ENCODE peak calls at places on chromosomes 1 and 21, in four cellular contexts. One of them, this sample, is unnamed.

GRCh38 chr1:208000001-208000400 is 89.1 kb upstream of the CD34 start:
- DNase-seq in GM12878: no peak
- DNase-seq in IMR-90: no peak
- DNase-seq in K562: no peak
- DNase-seq in this sample: no peak

GRCh38 chr1:184624051-184624450 is 130.6 kb downstream of the EDEM3 start:
- DNase-seq in K562: no peak
- DNase-seq in GM12878: no peak
- DNase-seq in IMR-90: no peak
- DNase-seq in this sample: no peak

GRCh38 chr1:201536542-201536941 is 2.4 kb upstream of the NAV1 start:
- DNase-seq in K562: no peak
- DNase-seq in GM12878: no peak
- DNase-seq in IMR-90: peak
- DNase-seq in this sample: no peak

GRCh38 chr1:83746234-83746633 is 252.7 kb downstream of the TTLL7 start:
- DNase-seq in IMR-90: no peak
- DNase-seq in K562: no peak
- DNase-seq in GM12878: peak
- DNase-seq in this sample: no peak

GRCh38 chr21:21230672-21231071 is 232.5 kb downstream of the NCAM2 start:
- DNase-seq in GM12878: no peak
- DNase-seq in K562: no peak
- DNase-seq in IMR-90: peak
- DNase-seq in this sample: no peak

GRCh38 chr1:229508823-229509337 is 739 bp upstream of the NUP133 start:
- DNase-seq in K562: no peak
- DNase-seq in GM12878: no peak
- DNase-seq in IMR-90: no peak
- DNase-seq in this sample: no peak

GRCh38 chr1:232560940-232561339 is 69.0 kb downstream of the SIPA1L2 start:
- DNase-seq in IMR-90: no peak
- DNase-seq in K562: no peak
- DNase-seq in GM12878: no peak
- DNase-seq in this sample: no peak

GRCh38 chr1:231632119-231632518 is 5.5 kb downstream of the DISC1 start:
- DNase-seq in K562: no peak
- DNase-seq in IMR-90: no peak
- DNase-seq in GM12878: no peak
- DNase-seq in this sample: no peak

GRCh38 chr1:78145105-78145580 is 99.4 kb downstream of the GIPC2 start:
- DNase-seq in GM12878: no peak
- DNase-seq in IMR-90: peak
- DNase-seq in K562: peak
- DNase-seq in this sample: peak

GRCh38 chr1:231442735-231443134 is 20.6 kb upstream of the EGLN1 start:
- DNase-seq in K562: no peak
- DNase-seq in GM12878: no peak
- DNase-seq in IMR-90: no peak
- DNase-seq in this sample: no peak

GRCh38 chr1:52368383-52369172 is 2.6 kb upstream of the CC2D1B start:
- DNase-seq in IMR-90: peak
- DNase-seq in GM12878: no peak
- DNase-seq in K562: no peak
- DNase-seq in this sample: peak

GRCh38 chr1:15760520-15761211 is 2.1 kb downstream of the FBLIM1 start:
- DNase-seq in GM12878: no peak
- DNase-seq in IMR-90: peak
- DNase-seq in K562: peak
- DNase-seq in this sample: peak

GRCh38 chr1:172360511-172360910 is 60.0 kb upstream of the C1orf105 start:
- DNase-seq in K562: no peak
- DNase-seq in GM12878: no peak
- DNase-seq in IMR-90: no peak
- DNase-seq in this sample: peak

GRCh38 chr1:53135735-53136114 is 6.7 kb downstream of the SLC1A7 start:
- DNase-seq in K562: peak
- DNase-seq in IMR-90: peak
- DNase-seq in GM12878: no peak
- DNase-seq in this sample: no peak

GRCh38 chr21:38878394-38879179 is 72.9 kb downstream of the ETS2 start:
- DNase-seq in GM12878: no peak
- DNase-seq in K562: no peak
- DNase-seq in IMR-90: no peak
- DNase-seq in this sample: no peak

GRCh38 chr1:168736450-168736980 is 7.5 kb upstream of the DPT start:
- DNase-seq in IMR-90: no peak
- DNase-seq in GM12878: no peak
- DNase-seq in K562: no peak
- DNase-seq in this sample: no peak

GRCh38 chr1:89952021-89952995 is 42.6 kb upstream of the ZNF326 start:
- DNase-seq in IMR-90: peak
- DNase-seq in K562: no peak
- DNase-seq in GM12878: no peak
- DNase-seq in this sample: no peak

GRCh38 chr21:39313042-39313456 is 383 bp downstream of the BRWD1 start:
- DNase-seq in IMR-90: no peak
- DNase-seq in K562: peak
- DNase-seq in GM12878: no peak
- DNase-seq in this sample: no peak

GRCh38 chr1:6157132-6157527 is 23.0 kb downstream of the CHD5 start:
- DNase-seq in IMR-90: no peak
- DNase-seq in K562: no peak
- DNase-seq in GM12878: no peak
- DNase-seq in this sample: no peak

GRCh38 chr1:158148458-158148857 is 32.2 kb upstream of the CD1D start:
- DNase-seq in K562: no peak
- DNase-seq in IMR-90: no peak
- DNase-seq in GM12878: no peak
- DNase-seq in this sample: no peak

GRCh38 chr1:158147396-158148353 is 33.0 kb upstream of the CD1D start:
- DNase-seq in K562: no peak
- DNase-seq in IMR-90: no peak
- DNase-seq in GM12878: no peak
- DNase-seq in this sample: no peak

GRCh38 chr1:158145173-158145719 is 35.4 kb upstream of the CD1D start:
- DNase-seq in K562: no peak
- DNase-seq in IMR-90: peak
- DNase-seq in GM12878: no peak
- DNase-seq in this sample: peak

GRCh38 chr1:158146739-158147138 is 34.0 kb upstream of the CD1D start:
- DNase-seq in IMR-90: no peak
- DNase-seq in GM12878: no peak
- DNase-seq in K562: no peak
- DNase-seq in this sample: no peak

DNA sequence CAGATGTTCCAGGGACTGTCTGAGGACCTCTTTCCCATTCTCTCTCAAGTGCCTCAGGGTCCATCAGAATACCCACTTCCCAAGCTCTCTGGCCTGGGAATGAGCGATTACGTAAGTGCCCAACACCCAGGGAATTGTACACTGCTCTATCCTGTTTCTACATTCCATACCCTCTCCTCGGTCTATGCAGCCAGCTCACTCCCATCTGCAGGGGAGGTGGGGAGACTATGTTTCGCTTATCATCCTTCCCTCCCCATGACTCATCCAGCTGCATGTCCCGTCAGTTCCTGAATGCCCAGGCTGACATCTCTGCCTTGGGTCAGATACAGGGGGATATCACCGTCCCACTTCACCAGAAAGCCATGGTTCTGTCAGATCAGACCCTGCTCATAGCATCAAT is 34.5 kb upstream of the CD1D start:
- DNase-seq in K562: no peak
- DNase-seq in IMR-90: peak
- DNase-seq in GM12878: no peak
- DNase-seq in this sample: no peak
- H3K4me2 ChIP-seq in K562: peak
- H3K4me2 ChIP-seq in IMR-90: peak
- H3K4me2 ChIP-seq in GM12878: no peak
- H3K4me2 ChIP-seq in this sample: no peak

DNA sequence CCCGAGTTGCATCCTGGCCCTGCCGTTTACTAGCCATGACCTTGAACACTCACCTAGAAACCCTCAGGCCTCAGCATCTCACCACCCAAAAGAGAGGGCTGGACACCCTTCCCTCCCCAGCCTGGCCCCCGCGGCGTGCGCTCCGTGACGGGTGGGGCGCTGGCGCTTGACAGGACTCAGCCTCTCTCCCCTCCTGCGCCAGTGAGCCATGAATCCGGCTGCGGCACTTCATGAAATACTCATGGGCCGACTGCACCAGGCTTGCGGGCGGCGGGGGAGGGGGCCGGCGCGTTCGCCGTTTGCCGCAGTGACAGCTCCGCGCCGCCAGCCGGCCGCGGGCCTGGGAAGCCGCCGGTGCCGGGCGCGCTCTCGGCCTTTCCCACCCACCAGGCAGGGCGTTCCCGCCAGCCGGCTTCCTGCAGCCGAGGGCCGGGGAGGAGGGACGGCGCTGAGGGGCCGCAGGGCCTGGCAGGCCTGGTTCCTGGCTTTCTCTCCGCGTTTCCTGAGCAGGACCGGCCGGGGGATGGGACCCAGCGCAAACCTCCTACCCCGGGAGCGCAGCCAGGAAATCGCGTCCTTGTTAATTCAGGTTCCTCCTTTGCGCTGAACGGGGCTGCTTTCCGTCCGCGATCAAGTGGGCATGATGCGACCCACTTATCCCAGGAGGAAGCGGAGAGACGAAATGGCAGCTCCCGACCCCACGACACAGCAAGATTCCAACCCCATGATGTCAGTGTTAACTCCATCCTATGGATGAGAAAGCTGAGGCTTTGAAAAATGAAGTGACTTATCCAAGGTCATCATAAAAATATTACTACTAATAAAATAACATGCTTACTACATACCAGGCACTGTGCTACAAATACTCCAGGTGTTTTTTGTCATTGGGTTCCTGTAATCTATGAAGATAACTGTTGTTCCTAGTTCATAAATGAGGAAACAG is 9.1 kb upstream of the LUZP1 start:
- DNase-seq in K562: peak
- DNase-seq in IMR-90: peak
- DNase-seq in GM12878: peak
- DNase-seq in this sample: peak
- TF ChIP-seq FOS in K562: no peak
- TF ChIP-seq FOS in IMR-90: no peak
- TF ChIP-seq FOS in GM12878: no peak
- TF ChIP-seq FOS in this sample: no peak

DNA sequence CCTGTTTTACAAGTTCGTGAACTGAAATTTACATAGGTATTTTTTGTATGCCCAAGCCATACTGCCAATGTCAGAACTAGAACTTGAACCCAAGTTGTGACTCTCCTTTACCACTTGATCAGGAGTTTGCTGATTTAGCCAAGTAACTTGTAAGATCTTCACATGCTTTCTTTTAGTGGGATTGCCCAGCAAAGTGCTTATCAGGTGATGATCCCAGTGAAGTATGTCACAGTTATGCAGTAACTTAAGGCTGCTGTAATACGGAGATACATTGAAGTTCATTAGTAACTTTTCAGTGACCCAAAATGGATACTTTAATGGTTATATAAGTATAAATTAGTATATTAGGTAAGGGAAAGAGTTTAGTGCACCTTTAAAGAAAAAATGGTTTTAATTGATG is 3.8 kb downstream of the SRSF11 start:
- DNase-seq in K562: no peak
- DNase-seq in IMR-90: no peak
- DNase-seq in GM12878: no peak
- DNase-seq in this sample: no peak
- H3K4me2 ChIP-seq in K562: no peak
- H3K4me2 ChIP-seq in IMR-90: no peak
- H3K4me2 ChIP-seq in GM12878: no peak
- H3K4me2 ChIP-seq in this sample: no peak

GRCh38 chr1:1891349-1892078 is 627 bp upstream of the GNB1 start:
- DNase-seq in IMR-90: peak
- DNase-seq in GM12878: no peak
- DNase-seq in K562: peak
- DNase-seq in this sample: peak
- TF ChIP-seq FOS in IMR-90: no peak
- TF ChIP-seq FOS in GM12878: no peak
- TF ChIP-seq FOS in K562: no peak
- TF ChIP-seq FOS in this sample: no peak

GRCh38 chr1:2028870-2029560 is 9.9 kb downstream of the GABRD start:
- DNase-seq in K562: no peak
- DNase-seq in IMR-90: no peak
- DNase-seq in GM12878: no peak
- DNase-seq in this sample: no peak
- H3K4me2 ChIP-seq in K562: no peak
- H3K4me2 ChIP-seq in IMR-90: no peak
- H3K4me2 ChIP-seq in GM12878: no peak
- H3K4me2 ChIP-seq in this sample: no peak

GRCh38 chr21:17690078-17690494 is 77.4 kb upstream of the BTG3 start:
- DNase-seq in GM12878: no peak
- DNase-seq in K562: no peak
- DNase-seq in IMR-90: no peak
- DNase-seq in this sample: no peak

GRCh38 chr21:17693801-17694200 is 81.1 kb upstream of the BTG3 start:
- DNase-seq in GM12878: no peak
- DNase-seq in IMR-90: no peak
- DNase-seq in K562: no peak
- DNase-seq in this sample: no peak

GRCh38 chr21:17688912-17689874 is 76.5 kb upstream of the BTG3 start:
- DNase-seq in K562: peak
- DNase-seq in IMR-90: peak
- DNase-seq in GM12878: no peak
- DNase-seq in this sample: no peak
- TF ChIP-seq FOS in K562: no peak
- TF ChIP-seq FOS in IMR-90: no peak
- TF ChIP-seq FOS in GM12878: no peak
- TF ChIP-seq FOS in this sample: no peak

GRCh38 chr1:212954514-212954913 is 4.2 kb downstream of the VASH2 start:
- DNase-seq in K562: no peak
- DNase-seq in GM12878: no peak
- DNase-seq in IMR-90: no peak
- DNase-seq in this sample: no peak
- H3K4me2 ChIP-seq in K562: no peak
- H3K4me2 ChIP-seq in GM12878: peak
- H3K4me2 ChIP-seq in IMR-90: no peak
- H3K4me2 ChIP-seq in this sample: no peak